ENCODE peak calls at places on chromosome 15, in nine cellular contexts. S is breast epithelium; Q is left ventricle myocardium inferior; A is IMR-90; G is right lobe of liver; V is naive thymus-derived CD4-positive, alpha-beta T cell; D is brain microvascular endothelial cell; X is adrenal gland; T is RWPE1. I is an unnamed sample.
A peak's percentile ranks its signal among the peaks of the same experiment; 100 is the strongest.

GRCh38 chr15:99090011-99090699 is 14.7 kb upstream of the SYNM start:
- DNase-seq in S (peak; percentile 14), Q (no peak), A (peak; percentile 31), G (no peak), V (no peak), D (no peak), X (no peak), T (no peak), I (no peak)

GRCh38 chr15:68849477-68849876 is 28.8 kb upstream of the ANP32A start:
- DNase-seq in S (no peak), Q (no peak), A (no peak), G (no peak), V (no peak), D (no peak), X (no peak), T (no peak), I (no peak)

GRCh38 chr15:92164327-92165000 is 229.2 kb upstream of the ST8SIA2 start:
- DNase-seq in S (no peak), Q (no peak), A (peak; percentile 20), G (no peak), V (no peak), D (peak; percentile 16), X (peak; percentile 3), T (no peak), I (no peak)

GRCh38 chr15:52528465-52529288 is at the start of gene MYO5A:
- DNase-seq in S (peak; percentile 54), Q (peak; percentile 76), A (peak; percentile 71), G (peak; percentile 77), V (peak; percentile 80), D (peak; percentile 63), X (peak; percentile 85), T (peak; percentile 76), I (peak; percentile 42)

GRCh38 chr15:84598250-84598649 is 2.6 kb upstream of the ZSCAN2 start:
- DNase-seq in S (no peak), Q (no peak), A (peak; percentile 24), G (no peak), V (peak; percentile 77), D (peak; percentile 16), X (peak; percentile 43), T (no peak), I (no peak)

GRCh38 chr15:92377083-92377789 is 16.4 kb upstream of the ST8SIA2 start:
- DNase-seq in S (no peak), Q (peak; percentile 47), A (no peak), G (no peak), V (no peak), D (peak; percentile 58), X (no peak), T (no peak), I (no peak)

GRCh38 chr15:100809151-100809550 is 70.5 kb upstream of the ALDH1A3 start:
- DNase-seq in S (no peak), Q (no peak), A (no peak), G (no peak), V (no peak), D (no peak), X (no peak), T (no peak), I (no peak)

GRCh38 chr15:40956543-40956982 is 3.3 kb downstream of the CHAC1 start:
- DNase-seq in S (no peak), Q (no peak), A (no peak), G (no peak), V (no peak), D (no peak), X (no peak), T (no peak), I (no peak)

GRCh38 chr15:101446527-101447167 is 42.9 kb downstream of the PCSK6 start:
- DNase-seq in S (no peak), Q (no peak), A (no peak), G (peak; percentile 82), V (no peak), D (no peak), X (no peak), T (no peak), I (no peak)

GRCh38 chr15:101276501-101277037 is 716 bp downstream of the SELENOS start:
- DNase-seq in S (no peak), Q (no peak), A (peak; percentile 47), G (no peak), V (no peak), D (peak; percentile 44), X (peak; percentile 57), T (no peak), I (no peak)

GRCh38 chr15:37485056-37485455 is 384.7 kb upstream of the MEIS2 start:
- DNase-seq in S (no peak), Q (no peak), A (no peak), G (no peak), V (no peak), D (no peak), X (no peak), T (no peak), I (no peak)

GRCh38 chr15:57025264-57025939 is 107.0 kb downstream of the TCF12 start:
- DNase-seq in S (no peak), Q (no peak), A (peak; percentile 78), G (no peak), V (no peak), D (no peak), X (no peak), T (peak; percentile 51), I (no peak)

DNA sequence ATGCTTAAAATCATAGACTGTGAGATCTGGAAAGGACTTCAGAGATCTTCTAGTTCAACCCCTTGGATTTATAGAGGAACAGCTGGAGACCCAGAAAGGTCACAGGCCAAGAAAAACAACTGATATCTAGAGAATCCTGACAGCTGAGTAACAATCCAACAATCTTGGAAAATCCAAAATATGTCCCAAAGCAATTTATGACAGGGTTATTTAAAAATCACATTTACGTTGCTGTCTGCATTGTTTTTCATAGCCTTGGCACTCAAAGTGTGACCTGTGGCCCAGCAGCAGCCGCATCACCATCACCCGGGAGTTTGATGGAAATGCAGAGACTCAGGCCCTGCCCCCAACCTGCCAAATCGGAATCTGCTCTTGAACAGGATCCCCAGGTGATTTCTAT is 78.8 kb downstream of the FBN1 start:
- DNase-seq in S (no peak), Q (no peak), A (peak; percentile 65), G (no peak), V (no peak), D (peak; percentile 91), X (no peak), T (no peak), I (no peak)
- H3K27ac ChIP-seq in S (no peak overlapping the region), Q (peak overlapping the region; percentile 46), A (peak overlapping the region; percentile 56), G (no peak overlapping the region), V (no peak overlapping the region), D (peak overlapping the region; percentile 98), X (no peak overlapping the region), T (peak overlapping the region; percentile 87), I (no peak overlapping the region)

GRCh38 chr15:70853270-70853854 is 595 bp downstream of the LARP6 start:
- DNase-seq in S (no peak), Q (no peak), A (peak; percentile 87), G (no peak), V (no peak), D (peak; percentile 32), X (peak; percentile 52), T (peak; percentile 63), I (no peak)

GRCh38 chr15:70854669-70854976 is 666 bp upstream of the LARP6 start:
- DNase-seq in S (no peak), Q (no peak), A (peak; percentile 62), G (no peak), V (no peak), D (peak; percentile 40), X (peak; percentile 51), T (peak; percentile 39), I (no peak)

GRCh38 chr15:70853855-70854668 is at the start of gene LARP6:
- DNase-seq in S (peak; percentile 56), Q (peak; percentile 76), A (peak; percentile 36), G (peak; percentile 59), V (peak; percentile 14), D (no peak), X (peak; percentile 60), T (peak; percentile 39), I (peak; percentile 68)

GRCh38 chr15:70852501-70853269 is 1.3 kb downstream of the LARP6 start:
- DNase-seq in S (no peak), Q (no peak), A (peak; percentile 88), G (no peak), V (no peak), D (peak; percentile 77), X (peak; percentile 52), T (peak; percentile 62), I (no peak)

DNA sequence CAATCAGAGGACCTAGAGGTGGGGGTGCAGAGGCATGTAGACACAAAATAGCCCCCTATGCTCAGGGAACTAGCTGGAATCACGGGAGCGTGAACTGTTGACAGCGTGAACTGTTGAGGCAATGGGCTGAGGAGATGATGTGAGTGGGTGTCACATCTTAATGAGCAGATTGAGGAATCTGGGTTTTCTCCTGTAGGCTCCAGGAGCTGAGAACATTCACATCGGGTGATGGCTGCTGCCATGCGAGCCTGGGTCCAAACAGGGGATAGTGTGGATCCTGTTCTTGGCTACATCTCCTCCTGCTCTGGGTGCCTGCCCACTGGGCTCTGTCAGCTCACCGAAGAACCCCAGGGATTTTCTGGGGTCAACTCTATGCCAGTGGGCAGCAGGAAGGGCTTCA is 2.1 kb downstream of the LARP6 start:
- DNase-seq in S (no peak), Q (no peak), A (no peak), G (no peak), V (no peak), D (no peak), X (peak; percentile 43), T (no peak), I (no peak)
- H3K27ac ChIP-seq in S (no peak overlapping the region), Q (peak overlapping the region; percentile 95), A (peak overlapping the region; percentile 44), G (no peak overlapping the region), V (no peak overlapping the region), D (peak overlapping the region; percentile 94), X (peak overlapping the region; percentile 11), T (peak overlapping the region; percentile 45), I (peak overlapping the region; percentile 85)

GRCh38 chr15:95018888-95019545 is 787.7 kb downstream of the MCTP2 start:
- DNase-seq in S (no peak), Q (no peak), A (peak; percentile 83), G (no peak), V (no peak), D (peak; percentile 71), X (no peak), T (peak; percentile 55), I (no peak)
- H3K27ac ChIP-seq in S (no peak overlapping the region), Q (peak overlapping the region; percentile 43), A (no peak overlapping the region), G (no peak overlapping the region), V (no peak overlapping the region), D (no peak overlapping the region), X (no peak overlapping the region), T (no peak overlapping the region), I (no peak overlapping the region)

GRCh38 chr15:77066961-77067690 is 3.8 kb downstream of the TSPAN3 start:
- DNase-seq in S (no peak), Q (no peak), A (peak; percentile 54), G (no peak), V (no peak), D (no peak), X (no peak), T (peak; percentile 36), I (no peak)

GRCh38 chr15:77060560-77060959 is 10.3 kb downstream of the TSPAN3 start:
- DNase-seq in S (no peak), Q (no peak), A (peak; percentile 64), G (no peak), V (no peak), D (peak; percentile 14), X (peak; percentile 62), T (no peak), I (peak; percentile 16)

GRCh38 chr15:77064539-77065308 is 6.2 kb downstream of the TSPAN3 start:
- DNase-seq in S (no peak), Q (no peak), A (peak; percentile 65), G (no peak), V (no peak), D (peak; percentile 18), X (no peak), T (peak; percentile 38), I (no peak)

GRCh38 chr15:77063249-77063648 is 7.7 kb downstream of the TSPAN3 start:
- DNase-seq in S (no peak), Q (no peak), A (no peak), G (no peak), V (no peak), D (no peak), X (no peak), T (no peak), I (no peak)

GRCh38 chr15:77064118-77064517 is 6.8 kb downstream of the TSPAN3 start:
- DNase-seq in S (no peak), Q (no peak), A (no peak), G (no peak), V (no peak), D (no peak), X (no peak), T (no peak), I (no peak)
- H3K27ac ChIP-seq in S (no peak overlapping the region), Q (no peak overlapping the region), A (no peak overlapping the region), G (no peak overlapping the region), V (no peak overlapping the region), D (no peak overlapping the region), X (peak overlapping the region; percentile 52), T (no peak overlapping the region), I (no peak overlapping the region)